ENCODE peak calls at places on chromosomes 1 and 21, in nine cellular contexts. U, R, S, L, W, B, C, I and Q are unnamed samples.

GRCh38 chr1:151549199-151549598 is 9.1 kb downstream of the TUFT1 start:
- DNase-seq in U (no peak), R (no peak), S (no peak), L (no peak), W (no peak), B (no peak), C (no peak), I (no peak), Q (no peak)

GRCh38 chr1:100009458-100009857 is 39.7 kb downstream of the SLC35A3 start:
- DNase-seq in U (no peak), R (no peak), S (no peak), L (no peak), W (no peak), B (no peak), C (no peak), I (peak; percentile 61), Q (no peak)

GRCh38 chr1:157626099-157626498 is 28.2 kb upstream of the FCRL4 start:
- DNase-seq in U (peak; percentile 82), R (peak; percentile 78), S (no peak), L (no peak), W (no peak), B (peak; percentile 25), C (peak; percentile 20), I (no peak), Q (no peak)

GRCh38 chr1:234866007-234866866 is 256.3 kb upstream of the IRF2BP2 start:
- DNase-seq in U (no peak), R (no peak), S (no peak), L (peak; percentile 23), W (no peak), B (no peak), C (no peak), I (peak; percentile 94), Q (no peak)

GRCh38 chr1:15960808-15961207 is 15.1 kb downstream of the ZBTB17 start:
- DNase-seq in U (no peak), R (no peak), S (no peak), L (no peak), W (no peak), B (no peak), C (no peak), I (no peak), Q (no peak)

GRCh38 chr1:54323324-54323739 is 82.9 kb downstream of the SSBP3 start:
- DNase-seq in U (peak; percentile 66), R (no peak), S (no peak), L (no peak), W (no peak), B (peak; percentile 45), C (no peak), I (no peak), Q (no peak)

GRCh38 chr1:85224734-85225623 is 24.2 kb upstream of the SYDE2 start:
- DNase-seq in U (peak; percentile 90), R (no peak), S (peak; percentile 76), L (no peak), W (no peak), B (peak; percentile 18), C (no peak), I (no peak), Q (no peak)

GRCh38 chr1:161727343-161727924 is 6.1 kb downstream of the FCRLB start:
- DNase-seq in U (peak; percentile 41), R (peak; percentile 45), S (no peak), L (no peak), W (no peak), B (no peak), C (no peak), I (peak; percentile 67), Q (no peak)

GRCh38 chr1:110253213-110253612 is 43.1 kb downstream of the KCNC4 start:
- DNase-seq in U (no peak), R (no peak), S (no peak), L (no peak), W (no peak), B (no peak), C (no peak), I (no peak), Q (no peak)

GRCh38 chr1:112172294-112172882 is 182.9 kb upstream of the KCND3 start:
- DNase-seq in U (peak; percentile 86), R (peak; percentile 8), S (peak; percentile 59), L (peak; percentile 15), W (no peak), B (peak; percentile 73), C (no peak), I (peak; percentile 70), Q (no peak)

GRCh38 chr1:59375321-59376220 is 78.7 kb downstream of the FGGY start:
- DNase-seq in U (no peak), R (no peak), S (no peak), L (no peak), W (no peak), B (no peak), C (no peak), I (peak; percentile 99), Q (no peak)

GRCh38 chr21:40466893-40467483 is 380.0 kb downstream of the DSCAM start:
- DNase-seq in U (peak; percentile 32), R (peak; percentile 68), S (no peak), L (no peak), W (no peak), B (no peak), C (no peak), I (peak; percentile 16), Q (no peak)

GRCh38 chr1:1059494-1060280 is 14.4 kb downstream of the RNF223 start:
- DNase-seq in U (peak; percentile 91), R (peak; percentile 85), S (peak; percentile 62), L (peak; percentile 82), W (peak; percentile 88), B (peak; percentile 72), C (peak; percentile 87), I (peak; percentile 69), Q (peak; percentile 94)
- TF ChIP-seq CTCF in U (no peak), R (no peak), S (no peak), L (no peak), W (no peak), B (peak; percentile 42), C (no peak), I (no peak), Q (no peak)

GRCh38 chr1:230426246-230427101 is at the start of gene PGBD5:
- DNase-seq in U (peak; percentile 86), R (peak; percentile 89), S (peak; percentile 87), L (no peak), W (no peak), B (peak; percentile 85), C (peak; percentile 56), I (peak; percentile 52), Q (peak; percentile 92)
- TF ChIP-seq CTCF in U (no peak), R (no peak), S (peak; percentile 18), L (no peak), W (no peak), B (no peak), C (no peak), I (no peak), Q (no peak)

GRCh38 chr1:206502403-206502802 is 4.9 kb upstream of the RASSF5 start:
- DNase-seq in U (no peak), R (no peak), S (no peak), L (no peak), W (no peak), B (no peak), C (no peak), I (no peak), Q (no peak)

GRCh38 chr1:206502813-206503212 is 4.5 kb upstream of the RASSF5 start:
- DNase-seq in U (no peak), R (no peak), S (no peak), L (no peak), W (no peak), B (no peak), C (no peak), I (peak; percentile 33), Q (no peak)

GRCh38 chr1:206501881-206502280 is 5.5 kb upstream of the RASSF5 start:
- DNase-seq in U (no peak), R (no peak), S (no peak), L (no peak), W (no peak), B (no peak), C (no peak), I (no peak), Q (no peak)

GRCh38 chr1:206504363-206504713 is 3.0 kb upstream of the RASSF5 start:
- DNase-seq in U (no peak), R (no peak), S (no peak), L (no peak), W (no peak), B (no peak), C (no peak), I (no peak), Q (no peak)

DNA sequence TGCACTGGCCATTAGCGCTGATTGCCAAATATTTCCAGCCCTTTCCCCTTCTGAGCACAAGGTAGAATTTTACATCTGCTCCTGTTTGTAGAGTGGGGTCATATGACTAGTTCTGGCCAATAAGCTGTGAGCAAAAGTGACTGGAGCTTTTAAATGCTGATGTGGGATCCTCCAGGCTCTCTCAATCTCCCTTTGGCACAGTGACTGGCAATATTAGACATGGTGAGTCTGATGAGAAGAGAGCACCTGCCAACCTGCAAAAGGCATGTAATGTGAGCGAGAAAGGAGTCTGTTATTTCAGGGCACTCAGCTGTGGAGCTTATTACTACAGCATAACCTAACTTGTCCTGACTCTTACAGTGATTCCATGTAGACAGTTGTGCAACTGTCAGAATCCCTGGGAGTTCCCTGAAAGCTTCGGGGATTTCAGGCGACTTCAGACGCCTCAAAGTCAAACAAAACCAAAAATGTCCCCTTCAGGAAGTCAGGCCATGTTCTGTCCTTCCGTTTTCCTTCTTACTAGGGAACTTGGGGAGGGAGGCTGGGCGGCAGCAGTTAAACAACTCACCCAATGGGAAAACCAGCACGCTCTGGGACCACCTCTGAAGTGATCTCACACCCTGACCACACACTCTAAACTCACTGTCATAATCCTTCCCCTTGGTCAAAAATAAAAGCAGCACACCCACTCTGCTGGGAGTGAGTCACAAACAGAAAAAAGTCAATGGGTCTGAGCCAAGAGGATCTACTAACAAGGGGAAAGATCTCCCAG is 3.6 kb upstream of the RASSF5 start:
- DNase-seq in U (no peak), R (no peak), S (no peak), L (no peak), W (no peak), B (no peak), C (peak; percentile 49), I (peak; percentile 99), Q (no peak)
- TF ChIP-seq CTCF in U (no peak), R (no peak), S (no peak), L (no peak), W (no peak), B (no peak), C (no peak), I (no peak), Q (no peak)

GRCh38 chr1:203371288-203371687 is 20.4 kb upstream of the FMOD start:
- DNase-seq in U (no peak), R (no peak), S (no peak), L (no peak), W (no peak), B (no peak), C (no peak), I (no peak), Q (no peak)

GRCh38 chr1:203367051-203367450 is 16.1 kb upstream of the FMOD start:
- DNase-seq in U (no peak), R (peak; percentile 6), S (no peak), L (no peak), W (no peak), B (no peak), C (no peak), I (no peak), Q (no peak)

GRCh38 chr1:203369666-203370065 is 18.7 kb upstream of the FMOD start:
- DNase-seq in U (no peak), R (no peak), S (no peak), L (no peak), W (no peak), B (no peak), C (no peak), I (no peak), Q (no peak)

GRCh38 chr1:203366476-203366875 is 15.6 kb upstream of the FMOD start:
- DNase-seq in U (no peak), R (peak; percentile 5), S (no peak), L (no peak), W (no peak), B (no peak), C (no peak), I (no peak), Q (no peak)

GRCh38 chr1:203368624-203369451 is 17.9 kb upstream of the FMOD start:
- DNase-seq in U (no peak), R (peak; percentile 5), S (no peak), L (peak; percentile 74), W (no peak), B (no peak), C (no peak), I (peak; percentile 84), Q (no peak)
- TF ChIP-seq CTCF in U (no peak), R (peak; percentile 5), S (no peak), L (peak; percentile 74), W (peak; percentile 3), B (no peak), C (no peak), I (peak; percentile 43), Q (no peak)